ENCODE peak calls at places on chromosomes 11 and 22, in four cellular contexts. H, Z, K and U are unnamed samples.

GRCh38 chr11:45560935-45561330 is 104.5 kb downstream of the CHST1 start:
- DNase-seq in H (no peak), Z (no peak), K (no peak), U (no peak)

GRCh38 chr11:3160252-3161031 is 4.7 kb downstream of the OSBPL5 start:
- DNase-seq in H (peak; percentile 93), Z (peak; percentile 67), K (peak; percentile 45), U (peak; percentile 92)

GRCh38 chr11:65112226-65112550 is 516 bp downstream of the TM7SF2 start:
- DNase-seq in H (no peak), Z (no peak), K (no peak), U (no peak)

GRCh38 chr11:69744435-69744834 is 30.7 kb downstream of the FGF4 start:
- DNase-seq in H (peak; percentile 71), Z (peak; percentile 81), K (peak; percentile 13), U (no peak)

GRCh38 chr11:75524576-75525432 is 937 bp downstream of the GDPD5 start:
- DNase-seq in H (no peak), Z (peak; percentile 78), K (no peak), U (no peak)

GRCh38 chr11:87176044-87176443 is 138.3 kb downstream of the TMEM135 start:
- DNase-seq in H (peak; percentile 28), Z (peak; percentile 85), K (no peak), U (no peak)

GRCh38 chr11:59755701-59756495 is 722 bp downstream of the STX3 start:
- DNase-seq in H (peak; percentile 79), Z (peak; percentile 80), K (peak; percentile 83), U (peak; percentile 8)

GRCh38 chr22:28052818-28053217 is 133.8 kb upstream of the PITPNB start:
- DNase-seq in H (no peak), Z (no peak), K (no peak), U (no peak)

GRCh38 chr11:99260696-99261095 is 239.9 kb downstream of the CNTN5 start:
- DNase-seq in H (peak; percentile 83), Z (no peak), K (no peak), U (no peak)

GRCh38 chr22:45804986-45805325 is 133.3 kb downstream of the ATXN10 start:
- DNase-seq in H (peak; percentile 99), Z (peak; percentile 98), K (peak; percentile 81), U (no peak)

GRCh38 chr22:19197997-19198865 is 19.7 kb upstream of the SLC25A1 start:
- DNase-seq in H (no peak), Z (no peak), K (no peak), U (no peak)

GRCh38 chr11:76806131-76806530 is 23.0 kb downstream of the TSKU start:
- DNase-seq in H (no peak), Z (no peak), K (no peak), U (no peak)

GRCh38 chr11:130473056-130473794 is 24.8 kb downstream of the ADAMTS15 start:
- DNase-seq in H (no peak), Z (no peak), K (no peak), U (no peak)

GRCh38 chr22:20979243-20979809 is 2.8 kb upstream of the LZTR1 start:
- DNase-seq in H (peak; percentile 92), Z (no peak), K (no peak), U (no peak)

GRCh38 chr11:10751581-10751940 is 515 bp downstream of the CTR9 start:
- DNase-seq in H (no peak), Z (no peak), K (no peak), U (no peak)

GRCh38 chr22:17637490-17638181 is 921 bp upstream of the BCL2L13 start:
- DNase-seq in H (no peak), Z (no peak), K (no peak), U (no peak)

GRCh38 chr22:30744224-30744623 is 49.5 kb downstream of the OSBP2 start:
- DNase-seq in H (no peak), Z (no peak), K (no peak), U (no peak)

GRCh38 chr11:133072366-133072765 is 459.9 kb downstream of the OPCML start:
- DNase-seq in H (no peak), Z (no peak), K (no peak), U (no peak)

GRCh38 chr22:39800790-39801540 is 92.6 kb downstream of the ENTHD1 start:
- DNase-seq in H (no peak), Z (no peak), K (no peak), U (no peak)

GRCh38 chr11:1772270-1773130 is 8.8 kb upstream of the CTSD start:
- DNase-seq in H (peak; percentile 94), Z (peak; percentile 96), K (peak; percentile 93), U (peak; percentile 51)

GRCh38 chr11:8060801-8061554 is 20.0 kb upstream of the TUB start:
- DNase-seq in H (peak; percentile 42), Z (no peak), K (no peak), U (no peak)

GRCh38 chr11:32706985-32707736 is 87.3 kb downstream of the CCDC73 start:
- DNase-seq in H (peak; percentile 74), Z (peak; percentile 90), K (peak; percentile 73), U (no peak)

GRCh38 chr11:45333023-45333422 is 46.9 kb upstream of the SYT13 start:
- DNase-seq in H (no peak), Z (no peak), K (no peak), U (no peak)

GRCh38 chr11:88631497-88631896 is 294.0 kb upstream of the CTSC start:
- DNase-seq in H (peak; percentile 28), Z (peak; percentile 64), K (peak; percentile 20), U (no peak)

GRCh38 chr11:111944651-111945051 is 7.5 kb downstream of the DIXDC1 start:
- DNase-seq in H (peak; percentile 97), Z (peak; percentile 86), K (peak; percentile 58), U (no peak)

GRCh38 chr11:15688351-15688792 is 573.6 kb downstream of the INSC start:
- DNase-seq in H (peak; percentile 4), Z (peak; percentile 73), K (no peak), U (peak; percentile 30)

GRCh38 chr11:33197915-33198727 is 36.8 kb upstream of the CSTF3 start:
- DNase-seq in H (no peak), Z (no peak), K (no peak), U (no peak)

GRCh38 chr11:15901790-15902189 is 454.6 kb downstream of the SOX6 start:
- DNase-seq in H (no peak), Z (no peak), K (no peak), U (no peak)

GRCh38 chr11:1305558-1306056 is 3.8 kb downstream of the TOLLIP start:
- DNase-seq in H (no peak), Z (no peak), K (no peak), U (no peak)

GRCh38 chr11:70120674-70121073 is 42.6 kb downstream of the ANO1 start:
- DNase-seq in H (no peak), Z (no peak), K (no peak), U (no peak)

GRCh38 chr11:335779-336665 is 15.4 kb upstream of the IFITM3 start:
- DNase-seq in H (no peak), Z (no peak), K (no peak), U (no peak)

GRCh38 chr22:38921801-38922200 is 35.6 kb upstream of the APOBEC3A start:
- DNase-seq in H (no peak), Z (no peak), K (no peak), U (no peak)

GRCh38 chr11:995752-996420 is 40.6 kb downstream of the MUC6 start:
- DNase-seq in H (peak; percentile 56), Z (no peak), K (no peak), U (peak; percentile 14)

GRCh38 chr22:41431656-41432055 is 14.9 kb downstream of the TOB2 start:
- DNase-seq in H (no peak), Z (no peak), K (no peak), U (no peak)